ENCODE peak calls at places on chromosomes 3 and 15, in six cellular contexts. Y is Peyer's patch; V is CD8-positive, alpha-beta T cell; X is colonic mucosa; G is A549; B is fibroblast of lung. A is an unnamed sample.

GRCh38 chr15:65868546-65869126 is 655 bp upstream of the RAB11A start:
- DNase-seq in X (no peak), G (no peak), Y (no peak), V (peak), B (no peak), A (no peak)

GRCh38 chr3:134009345-134010000 is 20.3 kb downstream of the SLCO2A1 start:
- DNase-seq in Y (no peak), B (peak), X (no peak), V (no peak), G (no peak), A (no peak)

GRCh38 chr15:49831206-49831965 is 210.5 kb downstream of the DTWD1 start:
- DNase-seq in V (no peak), B (peak), Y (no peak), X (no peak), G (no peak), A (no peak)

GRCh38 chr3:195544634-195545033 is 1.5 kb upstream of the PPP1R2 start:
- DNase-seq in G (no peak), V (no peak), Y (no peak), X (no peak), B (no peak), A (no peak)

GRCh38 chr15:84033793-84034553 is 201.6 kb upstream of the GOLGA6L4 start:
- DNase-seq in X (no peak), B (peak), G (no peak), Y (no peak), V (no peak), A (no peak)

GRCh38 chr3:100033184-100033583 is 81.1 kb downstream of the FILIP1L start:
- DNase-seq in X (no peak), G (no peak), V (no peak), B (peak), Y (no peak), A (no peak)

GRCh38 chr15:22903427-22903826 is 65.0 kb downstream of the NIPA2 start:
- DNase-seq in Y (no peak), B (no peak), G (no peak), V (no peak), X (no peak), A (no peak)

GRCh38 chr3:46280105-46280797 is 38.0 kb downstream of the CCR3 start:
- DNase-seq in Y (peak), G (no peak), B (peak), V (peak), X (no peak), A (no peak)

GRCh38 chr3:19866751-19867347 is 67.2 kb downstream of the EFHB start:
- DNase-seq in Y (peak), B (peak), G (peak), V (peak), X (peak), A (no peak)

GRCh38 chr3:74614133-74614967 is at the start of gene CNTN3:
- DNase-seq in V (no peak), B (peak), Y (no peak), X (peak), G (no peak), A (peak)

GRCh38 chr15:24761704-24762302 is 86.2 kb downstream of the NPAP1 start:
- DNase-seq in V (no peak), Y (no peak), X (no peak), B (peak), G (no peak), A (no peak)

GRCh38 chr3:72896996-72897757 is 9.3 kb downstream of the GXYLT2 start:
- DNase-seq in G (no peak), V (no peak), X (no peak), Y (no peak), B (peak), A (no peak)

GRCh38 chr15:37219211-37219701 is 118.9 kb upstream of the MEIS2 start:
- DNase-seq in V (no peak), X (no peak), G (no peak), B (no peak), Y (no peak), A (no peak)

GRCh38 chr3:87727783-87728182 is 331.0 kb downstream of the CGGBP1 start:
- DNase-seq in V (no peak), B (no peak), X (no peak), G (no peak), Y (no peak), A (no peak)

GRCh38 chr3:64150527-64151238 is 74.6 kb downstream of the PRICKLE2 start:
- DNase-seq in Y (peak), B (peak), X (peak), V (no peak), G (peak), A (no peak)

GRCh38 chr15:80210612-80211554 is 41.1 kb downstream of the CTXND1 start:
- DNase-seq in B (no peak), G (no peak), X (peak), V (no peak), Y (no peak), A (no peak)

GRCh38 chr3:170078620-170079281 is 41.0 kb downstream of the GPR160 start:
- DNase-seq in Y (peak), X (no peak), B (no peak), G (no peak), V (no peak), A (no peak)

GRCh38 chr15:81450721-81451120 is 76.7 kb upstream of the TMC3 start:
- DNase-seq in Y (no peak), B (no peak), V (no peak), X (no peak), G (no peak), A (no peak)

GRCh38 chr15:77087213-77087612 is 16.3 kb upstream of the TSPAN3 start:
- DNase-seq in V (no peak), B (no peak), G (no peak), Y (no peak), X (no peak), A (no peak)

GRCh38 chr3:73510784-73511183 is 114.0 kb downstream of the PDZRN3 start:
- DNase-seq in X (no peak), Y (no peak), G (no peak), V (no peak), B (no peak), A (no peak)

GRCh38 chr3:19363071-19363470 is 214.8 kb downstream of the KCNH8 start:
- DNase-seq in V (no peak), G (no peak), Y (no peak), X (no peak), B (no peak), A (no peak)

GRCh38 chr15:72342385-72342784 is 22.4 kb upstream of the CELF6 start:
- DNase-seq in V (peak), Y (peak), X (no peak), B (peak), G (no peak), A (no peak)

GRCh38 chr15:101090460-101090853 is 161.4 kb downstream of the CHSY1 start:
- DNase-seq in X (no peak), B (peak), V (no peak), Y (no peak), G (no peak), A (no peak)

GRCh38 chr3:63617391-63617790 is 35.1 kb upstream of the SNTN start:
- DNase-seq in G (no peak), Y (no peak), B (no peak), X (no peak), V (no peak), A (no peak)

GRCh38 chr3:125150525-125151436 is 61.8 kb downstream of the SLC12A8 start:
- DNase-seq in X (peak), B (peak), V (peak), G (peak), Y (peak), A (no peak)

GRCh38 chr15:65885668-65886218 is 16.5 kb downstream of the RAB11A start:
- DNase-seq in X (no peak), B (no peak), Y (no peak), G (no peak), V (no peak), A (no peak)

GRCh38 chr3:94420941-94421340 is 358.1 kb downstream of the NSUN3 start:
- DNase-seq in B (peak), Y (no peak), X (no peak), V (no peak), G (no peak), A (no peak)

GRCh38 chr3:117722856-117723255 is 1013.3 kb downstream of the TUSC7 start:
- DNase-seq in X (no peak), G (no peak), V (no peak), Y (no peak), B (no peak), A (no peak)

GRCh38 chr3:196108075-196108743 is 26.3 kb upstream of the TFRC start:
- DNase-seq in Y (peak), V (no peak), B (no peak), X (no peak), G (no peak), A (no peak)

GRCh38 chr15:93087825-93088199 is 1.2 kb downstream of the RGMA start:
- DNase-seq in V (peak), X (peak), Y (peak), G (peak), B (peak), A (no peak)

GRCh38 chr15:70276401-70276800 is 178.7 kb upstream of the TLE3 start:
- DNase-seq in X (no peak), B (no peak), Y (no peak), V (no peak), G (no peak), A (no peak)

GRCh38 chr3:152524198-152525140 is 255.7 kb downstream of the MBNL1 start:
- DNase-seq in G (no peak), Y (peak), V (peak), X (peak), B (peak), A (no peak)

GRCh38 chr3:123719785-123720531 is 135.1 kb upstream of the HACD2 start:
- DNase-seq in X (no peak), G (no peak), Y (no peak), V (no peak), B (no peak), A (no peak)

GRCh38 chr3:46976326-46977190 is at the start of gene CCDC12:
- DNase-seq in G (peak), V (peak), Y (peak), B (peak), X (peak), A (peak)

GRCh38 chr3:100260081-100260684 is 609 bp upstream of the TBC1D23 start:
- DNase-seq in X (peak), B (peak), G (no peak), Y (peak), V (no peak), A (no peak)

GRCh38 chr15:92091155-92091734 is 237.7 kb downstream of the SLCO3A1 start:
- DNase-seq in X (peak), Y (peak), B (peak), V (no peak), G (peak), A (peak)

GRCh38 chr15:36177590-36178281 is 401.7 kb upstream of the CDIN1 start:
- DNase-seq in B (peak), G (no peak), Y (no peak), X (no peak), V (no peak), A (no peak)

GRCh38 chr3:8888296-8888915 is 74.9 kb downstream of the RAD18 start:
- DNase-seq in X (no peak), Y (no peak), V (no peak), G (no peak), B (peak), A (no peak)

DNA sequence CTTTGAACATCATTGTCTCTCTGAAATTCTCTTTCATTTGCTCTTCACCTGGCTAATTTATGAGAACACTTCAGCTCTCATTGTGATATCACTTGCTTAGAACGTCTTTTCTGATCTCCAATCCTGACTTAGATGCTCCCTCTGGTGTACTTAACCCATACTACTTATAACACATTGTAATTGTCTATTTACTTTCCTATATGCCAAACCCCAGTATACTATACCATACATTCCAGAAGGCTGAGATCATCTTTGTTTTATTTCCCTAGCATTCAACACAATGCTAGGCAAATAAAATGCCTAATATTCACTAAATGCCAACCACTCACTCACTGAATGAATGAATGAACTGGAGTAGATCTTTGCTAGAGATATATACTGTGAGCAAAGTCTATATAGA is 27.0 kb upstream of the PEX5L start:
- DNase-seq in B (no peak), V (no peak), Y (no peak), X (no peak), G (no peak), A (no peak)
- H3K27ac ChIP-seq in B (no peak), V (no peak), Y (no peak), X (no peak), G (no peak), A (no peak)

GRCh38 chr15:58247803-58248503 is 109.8 kb downstream of the AQP9 start:
- DNase-seq in V (no peak), B (no peak), Y (no peak), G (no peak), X (peak), A (no peak)

GRCh38 chr15:58248504-58248842 is 110.3 kb downstream of the AQP9 start:
- DNase-seq in V (no peak), G (no peak), Y (peak), X (no peak), B (no peak), A (no peak)

GRCh38 chr15:58257776-58258325 is 119.7 kb downstream of the AQP9 start:
- DNase-seq in B (no peak), X (no peak), V (no peak), Y (no peak), G (no peak), A (no peak)

GRCh38 chr15:58249646-58250312 is 111.6 kb downstream of the AQP9 start:
- DNase-seq in V (no peak), G (no peak), X (no peak), B (no peak), Y (no peak), A (no peak)

DNA sequence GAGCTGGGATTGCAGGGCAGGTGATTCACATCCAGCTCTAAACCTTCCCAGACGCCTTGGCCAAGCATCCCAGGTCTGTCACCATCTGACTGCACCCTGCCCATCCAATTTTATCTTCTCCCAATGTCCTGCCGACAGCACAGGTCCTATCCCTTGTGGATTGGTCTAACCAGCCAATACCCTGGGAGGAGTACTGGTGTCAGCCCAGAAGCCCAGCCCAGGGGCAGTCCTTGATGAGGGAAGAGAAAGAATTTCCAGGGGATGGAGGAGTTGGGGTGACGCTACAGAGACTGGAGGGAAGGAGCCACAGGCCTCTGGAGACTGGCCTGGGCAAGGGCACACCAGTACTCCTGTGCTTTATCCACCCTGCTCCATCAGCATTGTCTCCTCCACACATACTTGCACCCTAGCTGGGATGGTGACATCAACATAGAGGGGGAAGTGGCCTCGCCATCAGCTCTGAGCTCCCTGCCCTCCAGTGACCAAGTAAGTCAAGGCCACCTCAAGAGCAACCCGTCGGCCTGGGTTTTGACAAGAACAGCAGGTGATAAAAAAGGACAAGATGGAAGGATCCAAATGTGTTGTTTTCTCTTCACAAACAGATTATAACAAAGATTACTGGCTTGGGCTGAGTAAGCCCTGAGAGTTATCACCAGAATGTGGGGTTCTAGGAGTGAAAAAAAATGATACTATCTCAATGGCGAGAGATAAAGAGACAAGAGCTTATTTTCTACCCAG is 114.6 kb downstream of the AQP9 start:
- DNase-seq in B (no peak), X (no peak), Y (no peak), V (no peak), G (no peak), A (no peak)
- H3K27ac ChIP-seq in B (no peak), X (no peak), Y (no peak), V (no peak), G (no peak), A (no peak)

GRCh38 chr3:197305854-197306253 is 7.4 kb upstream of the DLG1 start:
- DNase-seq in G (no peak), X (no peak), V (no peak), B (peak), Y (no peak), A (no peak)

GRCh38 chr3:197303452-197303851 is 5.0 kb upstream of the DLG1 start:
- DNase-seq in X (no peak), Y (no peak), G (no peak), B (no peak), V (no peak), A (no peak)

GRCh38 chr3:197300361-197300760 is 1.9 kb upstream of the DLG1 start:
- DNase-seq in V (no peak), G (no peak), Y (no peak), X (no peak), B (no peak), A (no peak)

GRCh38 chr3:197302033-197302432 is 3.6 kb upstream of the DLG1 start:
- DNase-seq in G (no peak), X (no peak), V (no peak), Y (no peak), B (no peak), A (no peak)

DNA sequence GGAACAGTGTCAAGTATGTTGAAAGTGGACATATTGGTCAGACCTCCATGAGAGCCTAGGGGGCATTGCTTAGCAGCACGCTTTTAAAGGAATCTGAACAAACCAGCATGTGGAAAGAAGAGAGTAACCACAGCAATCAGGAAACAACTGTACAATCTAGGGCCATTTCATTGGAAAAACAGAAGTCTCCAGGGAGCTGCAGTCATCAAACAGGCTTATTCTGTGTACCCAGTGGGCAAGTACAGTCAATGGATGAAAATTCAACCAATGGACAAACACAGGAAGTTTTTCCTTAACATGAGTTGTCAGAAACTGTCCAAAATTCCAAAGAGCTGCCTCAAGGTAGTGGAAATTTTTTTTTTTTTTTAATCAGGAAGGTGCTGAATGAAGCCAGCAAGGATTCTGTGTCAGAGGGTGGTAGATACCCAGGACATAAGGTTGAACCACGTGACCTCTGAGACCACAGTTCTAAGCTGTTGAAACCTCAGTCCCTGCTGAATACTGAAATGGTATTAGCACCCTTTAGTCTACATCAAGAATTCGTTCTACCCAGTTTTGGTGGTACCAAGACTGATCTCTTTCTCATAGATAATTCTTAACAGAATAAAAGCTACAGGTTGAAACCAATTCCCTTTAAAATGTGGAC is 4.4 kb upstream of the DLG1 start:
- DNase-seq in G (no peak), X (no peak), V (no peak), Y (no peak), B (no peak), A (no peak)
- H3K27ac ChIP-seq in G (no peak), X (no peak), V (no peak), Y (no peak), B (no peak), A (peak)

GRCh38 chr15:89016549-89017041 is 71.7 kb upstream of the ABHD2 start:
- DNase-seq in B (no peak), X (no peak), G (no peak), Y (no peak), V (no peak), A (no peak)
- H3K27ac ChIP-seq in B (no peak), X (no peak), G (no peak), Y (no peak), V (no peak), A (no peak)

DNA sequence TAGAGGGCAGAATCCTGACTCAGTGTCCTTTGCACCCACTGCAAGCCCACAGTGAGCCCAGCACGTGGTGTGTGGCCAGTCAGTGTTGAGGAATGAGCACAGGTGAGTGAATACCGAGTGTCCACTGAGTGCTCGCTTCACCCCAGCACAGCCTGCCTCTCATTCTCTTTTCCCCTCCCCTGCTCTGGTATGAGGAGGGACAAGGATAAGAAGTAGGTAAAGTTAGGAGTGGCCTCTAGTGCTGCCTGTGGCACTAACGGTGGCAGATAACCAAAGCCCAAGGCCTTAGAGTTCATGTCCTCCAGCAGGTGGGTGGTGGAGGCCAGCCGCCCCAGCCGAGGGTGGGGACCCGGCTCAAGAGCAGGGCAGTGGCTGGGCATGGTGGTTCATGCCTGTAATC is 38.0 kb downstream of the PRKCD start:
- DNase-seq in G (no peak), B (no peak), Y (no peak), X (no peak), V (no peak), A (no peak)
- H3K27ac ChIP-seq in G (no peak), B (no peak), Y (no peak), X (no peak), V (no peak), A (no peak)

GRCh38 chr3:162398554-162398953 is 901.9 kb downstream of the OTOL1 start:
- DNase-seq in Y (no peak), V (no peak), B (no peak), X (no peak), G (no peak), A (no peak)
- H3K27ac ChIP-seq in Y (no peak), V (no peak), B (no peak), X (no peak), G (no peak), A (no peak)

GRCh38 chr15:99307735-99308134 is 56.5 kb downstream of the LRRC28 start:
- DNase-seq in X (no peak), Y (no peak), B (peak), V (no peak), G (no peak), A (no peak)
- H3K27ac ChIP-seq in X (no peak), Y (no peak), B (no peak), V (no peak), G (no peak), A (no peak)

A was measured in caudate nucleus.